ENCODE peak calls at places on chromosomes 1 and 21, in ten cellular contexts. One of them, this sample, is unnamed.

GRCh38 chr1:1788646-1789431 is 10.6 kb upstream of the NADK start:
- DNase-seq in GM23248: peak; percentile 48
- DNase-seq in OCI-LY7: peak; percentile 45
- DNase-seq in keratinocyte: no peak
- DNase-seq in K562: peak; percentile 35
- DNase-seq in IMR-90: peak; percentile 42
- DNase-seq in H9: peak; percentile 58
- DNase-seq in neural progenitor cell: peak; percentile 41
- DNase-seq in neuronal stem cell: no peak
- DNase-seq in GM23338: peak; percentile 72
- DNase-seq in this sample: no peak

GRCh38 chr1:225866061-225866844 is 15.9 kb downstream of the TMEM63A start:
- DNase-seq in K562: no peak
- DNase-seq in IMR-90: peak; percentile 88
- DNase-seq in GM23248: peak; percentile 52
- DNase-seq in OCI-LY7: no peak
- DNase-seq in keratinocyte: no peak
- DNase-seq in neuronal stem cell: no peak
- DNase-seq in neural progenitor cell: no peak
- DNase-seq in H9: no peak
- DNase-seq in GM23338: no peak
- DNase-seq in this sample: peak; percentile 67

GRCh38 chr1:2802421-2802961 is 998 bp upstream of the TTC34 start:
- DNase-seq in H9: no peak
- DNase-seq in GM23248: no peak
- DNase-seq in GM23338: no peak
- DNase-seq in IMR-90: no peak
- DNase-seq in keratinocyte: no peak
- DNase-seq in OCI-LY7: no peak
- DNase-seq in neural progenitor cell: no peak
- DNase-seq in neuronal stem cell: no peak
- DNase-seq in K562: no peak
- DNase-seq in this sample: no peak

GRCh38 chr21:39124852-39125251 is 58.4 kb downstream of the PSMG1 start:
- DNase-seq in IMR-90: no peak
- DNase-seq in neural progenitor cell: no peak
- DNase-seq in GM23338: no peak
- DNase-seq in K562: no peak
- DNase-seq in H9: no peak
- DNase-seq in neuronal stem cell: no peak
- DNase-seq in GM23248: no peak
- DNase-seq in keratinocyte: no peak
- DNase-seq in OCI-LY7: no peak
- DNase-seq in this sample: no peak

GRCh38 chr1:206014591-206014990 is 9.1 kb downstream of the CTSE start:
- DNase-seq in keratinocyte: no peak
- DNase-seq in OCI-LY7: no peak
- DNase-seq in neural progenitor cell: no peak
- DNase-seq in GM23248: no peak
- DNase-seq in IMR-90: no peak
- DNase-seq in K562: no peak
- DNase-seq in neuronal stem cell: no peak
- DNase-seq in H9: no peak
- DNase-seq in GM23338: no peak
- DNase-seq in this sample: no peak

GRCh38 chr21:46084709-46085108 is 13.2 kb upstream of the COL6A2 start:
- DNase-seq in H9: peak; percentile 21
- DNase-seq in K562: no peak
- DNase-seq in IMR-90: no peak
- DNase-seq in neuronal stem cell: no peak
- DNase-seq in OCI-LY7: no peak
- DNase-seq in GM23248: no peak
- DNase-seq in GM23338: no peak
- DNase-seq in neural progenitor cell: no peak
- DNase-seq in keratinocyte: no peak
- DNase-seq in this sample: no peak

GRCh38 chr1:183633676-183634343 is 1.8 kb downstream of the ARPC5 start:
- DNase-seq in neuronal stem cell: no peak
- DNase-seq in H9: no peak
- DNase-seq in OCI-LY7: peak; percentile 75
- DNase-seq in GM23338: peak; percentile 72
- DNase-seq in GM23248: peak; percentile 84
- DNase-seq in keratinocyte: no peak
- DNase-seq in K562: peak; percentile 60
- DNase-seq in neural progenitor cell: peak; percentile 51
- DNase-seq in IMR-90: peak; percentile 95
- DNase-seq in this sample: peak; percentile 60

GRCh38 chr1:6827081-6827480 is 41.8 kb downstream of the CAMTA1 start:
- DNase-seq in GM23338: no peak
- DNase-seq in IMR-90: no peak
- DNase-seq in H9: no peak
- DNase-seq in GM23248: no peak
- DNase-seq in keratinocyte: no peak
- DNase-seq in neural progenitor cell: no peak
- DNase-seq in OCI-LY7: no peak
- DNase-seq in neuronal stem cell: no peak
- DNase-seq in K562: no peak
- DNase-seq in this sample: no peak

GRCh38 chr1:23930861-23931471 is 17.8 kb upstream of the CNR2 start:
- DNase-seq in keratinocyte: no peak
- DNase-seq in neural progenitor cell: no peak
- DNase-seq in H9: no peak
- DNase-seq in neuronal stem cell: no peak
- DNase-seq in GM23338: no peak
- DNase-seq in K562: no peak
- DNase-seq in GM23248: peak; percentile 88
- DNase-seq in OCI-LY7: peak; percentile 88
- DNase-seq in IMR-90: peak; percentile 59
- DNase-seq in this sample: no peak

GRCh38 chr21:44616591-44616926 is 4.7 kb downstream of the KRTAP10-8 start:
- DNase-seq in IMR-90: no peak
- DNase-seq in OCI-LY7: no peak
- DNase-seq in K562: no peak
- DNase-seq in neural progenitor cell: no peak
- DNase-seq in GM23248: no peak
- DNase-seq in H9: no peak
- DNase-seq in keratinocyte: no peak
- DNase-seq in neuronal stem cell: no peak
- DNase-seq in GM23338: no peak
- DNase-seq in this sample: no peak

GRCh38 chr1:109821221-109821669 is 57.5 kb upstream of the EPS8L3 start:
- DNase-seq in H9: peak; percentile 18
- DNase-seq in IMR-90: peak; percentile 94
- DNase-seq in keratinocyte: no peak
- DNase-seq in GM23248: peak; percentile 98
- DNase-seq in OCI-LY7: no peak
- DNase-seq in neuronal stem cell: no peak
- DNase-seq in neural progenitor cell: no peak
- DNase-seq in GM23338: no peak
- DNase-seq in K562: peak; percentile 40
- DNase-seq in this sample: peak; percentile 63

DNA sequence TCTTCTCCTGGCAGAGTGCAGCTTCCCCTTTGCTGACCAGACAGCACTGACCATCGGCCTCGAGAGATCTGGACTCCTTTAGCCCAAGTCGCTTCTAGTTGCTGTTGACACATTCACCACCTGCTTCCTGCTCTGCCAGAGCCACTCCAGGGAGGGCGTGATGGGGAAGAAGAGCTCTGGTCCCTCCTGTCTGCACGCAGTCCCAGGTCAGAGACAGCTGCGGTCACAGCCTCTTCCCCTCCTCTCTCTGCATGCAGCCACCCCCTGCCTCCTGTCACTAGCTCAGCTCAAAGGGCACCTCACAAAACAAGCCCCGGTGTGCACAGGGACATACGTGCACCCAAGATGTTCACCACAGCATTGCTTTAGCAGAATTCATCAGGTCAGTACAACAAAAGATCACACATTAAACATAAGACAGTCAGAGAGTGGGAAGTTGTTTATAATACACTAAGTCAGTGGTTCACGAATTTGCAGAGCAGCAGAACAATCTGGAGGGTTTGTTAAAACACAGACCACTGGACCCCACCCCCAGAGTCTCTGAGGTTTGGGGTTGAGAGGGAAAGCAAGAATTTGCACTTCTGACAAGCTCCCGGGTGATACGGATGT is 132.9 kb downstream of the SYF2 start:
- DNase-seq in IMR-90: no peak
- DNase-seq in K562: no peak
- DNase-seq in keratinocyte: no peak
- DNase-seq in GM23338: no peak
- DNase-seq in OCI-LY7: peak; percentile 13
- DNase-seq in neuronal stem cell: no peak
- DNase-seq in neural progenitor cell: no peak
- DNase-seq in GM23248: no peak
- DNase-seq in H9: no peak
- DNase-seq in this sample: peak; percentile 57
- H2AFZ ChIP-seq in IMR-90: peak overlapping the region; percentile 52
- H2AFZ ChIP-seq in K562: no peak overlapping the region
- H2AFZ ChIP-seq in keratinocyte: no peak overlapping the region
- H2AFZ ChIP-seq in GM23338: no peak overlapping the region
- H2AFZ ChIP-seq in OCI-LY7: peak overlapping the region; percentile 21
- H2AFZ ChIP-seq in neuronal stem cell: no peak overlapping the region
- H2AFZ ChIP-seq in neural progenitor cell: no peak overlapping the region
- H2AFZ ChIP-seq in GM23248: no peak overlapping the region
- H2AFZ ChIP-seq in H9: no peak overlapping the region
- H2AFZ ChIP-seq in this sample: no peak overlapping the region

GRCh38 chr1:8455700-8456305 is 137.9 kb downstream of the SLC45A1 start:
- DNase-seq in OCI-LY7: no peak
- DNase-seq in keratinocyte: no peak
- DNase-seq in GM23338: no peak
- DNase-seq in neuronal stem cell: no peak
- DNase-seq in neural progenitor cell: no peak
- DNase-seq in H9: no peak
- DNase-seq in K562: no peak
- DNase-seq in GM23248: peak; percentile 56
- DNase-seq in IMR-90: peak; percentile 31
- DNase-seq in this sample: no peak
- H3K27ac ChIP-seq in OCI-LY7: no peak overlapping the region
- H3K27ac ChIP-seq in keratinocyte: peak overlapping the region; percentile 52
- H3K27ac ChIP-seq in GM23338: no peak overlapping the region
- H3K27ac ChIP-seq in neuronal stem cell: no peak overlapping the region
- H3K27ac ChIP-seq in neural progenitor cell: no peak overlapping the region
- H3K27ac ChIP-seq in H9: no peak overlapping the region
- H3K27ac ChIP-seq in K562: no peak overlapping the region
- H3K27ac ChIP-seq in GM23248: peak overlapping the region; percentile 68
- H3K27ac ChIP-seq in IMR-90: peak overlapping the region; percentile 67
- H3K27ac ChIP-seq in this sample: no peak overlapping the region

GRCh38 chr1:99230695-99231094 is 33.6 kb upstream of the PLPPR4 start:
- DNase-seq in H9: no peak
- DNase-seq in K562: no peak
- DNase-seq in neuronal stem cell: no peak
- DNase-seq in OCI-LY7: no peak
- DNase-seq in GM23248: no peak
- DNase-seq in GM23338: no peak
- DNase-seq in neural progenitor cell: no peak
- DNase-seq in keratinocyte: no peak
- DNase-seq in IMR-90: no peak
- DNase-seq in this sample: no peak
- H3K4me1 ChIP-seq in H9: no peaks in the 10 kb centered on the region
- H3K4me1 ChIP-seq in K562: no peaks in the 10 kb centered on the region
- H3K4me1 ChIP-seq in neuronal stem cell: no peaks in the 10 kb centered on the region
- H3K4me1 ChIP-seq in OCI-LY7: no peaks in the 10 kb centered on the region
- H3K4me1 ChIP-seq in GM23248: no peaks in the 10 kb centered on the region
- H3K4me1 ChIP-seq in GM23338: no peaks in the 10 kb centered on the region
- H3K4me1 ChIP-seq in neural progenitor cell: peaks cover 5% of the 10 kb centered on the region
- H3K4me1 ChIP-seq in keratinocyte: no peaks in the 10 kb centered on the region
- H3K4me1 ChIP-seq in IMR-90: no peaks in the 10 kb centered on the region
- H3K4me1 ChIP-seq in this sample: no peaks in the 10 kb centered on the region

GRCh38 chr1:239772456-239772855 is 319.2 kb upstream of the FMN2 start:
- DNase-seq in H9: no peak
- DNase-seq in keratinocyte: no peak
- DNase-seq in K562: no peak
- DNase-seq in OCI-LY7: no peak
- DNase-seq in neuronal stem cell: no peak
- DNase-seq in GM23338: no peak
- DNase-seq in GM23248: no peak
- DNase-seq in IMR-90: no peak
- DNase-seq in neural progenitor cell: no peak
- DNase-seq in this sample: no peak

GRCh38 chr1:239778221-239778813 is 313.4 kb upstream of the FMN2 start:
- DNase-seq in keratinocyte: no peak
- DNase-seq in GM23338: no peak
- DNase-seq in H9: no peak
- DNase-seq in neural progenitor cell: no peak
- DNase-seq in GM23248: no peak
- DNase-seq in K562: no peak
- DNase-seq in neuronal stem cell: no peak
- DNase-seq in IMR-90: no peak
- DNase-seq in OCI-LY7: no peak
- DNase-seq in this sample: no peak
- H2AFZ ChIP-seq in keratinocyte: no peak overlapping the region
- H2AFZ ChIP-seq in GM23338: no peak overlapping the region
- H2AFZ ChIP-seq in H9: no peak overlapping the region
- H2AFZ ChIP-seq in neural progenitor cell: no peak overlapping the region
- H2AFZ ChIP-seq in GM23248: no peak overlapping the region
- H2AFZ ChIP-seq in K562: no peak overlapping the region
- H2AFZ ChIP-seq in neuronal stem cell: no peak overlapping the region
- H2AFZ ChIP-seq in IMR-90: no peak overlapping the region
- H2AFZ ChIP-seq in OCI-LY7: no peak overlapping the region
- H2AFZ ChIP-seq in this sample: no peak overlapping the region

This sample was measured in DND-41.